ENCODE peak calls at places on chromosomes 3 and 15, in seven cellular contexts. C, B, L, D, H, T and J are unnamed samples.
A peak's percentile ranks its signal among the peaks of the same experiment; 100 is the strongest.

GRCh38 chr3:114651555-114651954 is 357.7 kb downstream of the TIGIT start:
- DNase-seq in C (no peak), B (no peak), L (no peak), D (no peak), H (no peak), T (no peak), J (no peak)

GRCh38 chr3:43279532-43279931 is 6.8 kb upstream of the SNRK start:
- DNase-seq in C (peak; percentile 15), B (no peak), L (no peak), D (no peak), H (no peak), T (no peak), J (no peak)

GRCh38 chr3:42148982-42149432 is 57.9 kb downstream of the TRAK1 start:
- DNase-seq in C (no peak), B (peak; percentile 67), L (no peak), D (no peak), H (no peak), T (peak; percentile 86), J (no peak)

GRCh38 chr15:33941279-33942063 is 26.8 kb upstream of the CHRM5 start:
- DNase-seq in C (no peak), B (no peak), L (no peak), D (no peak), H (no peak), T (no peak), J (no peak)

GRCh38 chr15:30903497-30904187 is at the start of gene FAN1:
- DNase-seq in C (peak; percentile 89), B (peak; percentile 92), L (peak; percentile 93), D (peak; percentile 70), H (peak; percentile 84), T (peak; percentile 81), J (peak; percentile 56)

GRCh38 chr3:194714122-194714425 is 28.4 kb downstream of the FAM43A start:
- DNase-seq in C (no peak), B (no peak), L (no peak), D (no peak), H (no peak), T (no peak), J (no peak)

GRCh38 chr3:66494964-66495581 is 5.7 kb downstream of the LRIG1 start:
- DNase-seq in C (no peak), B (no peak), L (no peak), D (no peak), H (no peak), T (peak; percentile 59), J (no peak)

GRCh38 chr15:81407679-81408078 is 33.7 kb upstream of the TMC3 start:
- DNase-seq in C (no peak), B (no peak), L (no peak), D (no peak), H (no peak), T (no peak), J (no peak)

GRCh38 chr3:139120336-139120971 is 75.8 kb upstream of the PRR23C start:
- DNase-seq in C (no peak), B (no peak), L (peak; percentile 42), D (no peak), H (peak; percentile 37), T (peak; percentile 43), J (no peak)

GRCh38 chr3:155382396-155383042 is 89.0 kb upstream of the STRIT1 start:
- DNase-seq in C (peak; percentile 15), B (peak; percentile 55), L (no peak), D (peak; percentile 43), H (no peak), T (peak; percentile 77), J (no peak)

GRCh38 chr3:35908366-35909232 is 269.3 kb downstream of the ARPP21 start:
- DNase-seq in C (peak; percentile 53), B (peak; percentile 92), L (peak; percentile 77), D (peak; percentile 69), H (peak; percentile 50), T (peak; percentile 87), J (peak; percentile 32)

GRCh38 chr3:86993704-86994103 is 2.8 kb upstream of the VGLL3 start:
- DNase-seq in C (no peak), B (no peak), L (no peak), D (no peak), H (no peak), T (no peak), J (no peak)

GRCh38 chr3:59052803-59053411 is 3.1 kb upstream of the CFAP20DC start:
- DNase-seq in C (no peak), B (peak; percentile 70), L (peak; percentile 64), D (peak; percentile 33), H (no peak), T (peak; percentile 68), J (no peak)

GRCh38 chr3:149686996-149687395 is 29.2 kb upstream of the WWTR1 start:
- DNase-seq in C (no peak), B (no peak), L (no peak), D (no peak), H (no peak), T (no peak), J (no peak)

GRCh38 chr15:44530653-44531052 is 6.3 kb upstream of the EIF3J start:
- DNase-seq in C (no peak), B (no peak), L (no peak), D (no peak), H (no peak), T (no peak), J (no peak)

GRCh38 chr3:73192036-73192738 is 130.7 kb downstream of the EBLN2 start:
- DNase-seq in C (no peak), B (no peak), L (no peak), D (no peak), H (no peak), T (no peak), J (no peak)

GRCh38 chr15:48718646-48719045 is 73.1 kb upstream of the FBN1 start:
- DNase-seq in C (no peak), B (no peak), L (no peak), D (no peak), H (no peak), T (peak; percentile 73), J (no peak)

GRCh38 chr3:137097852-137098251 is 140.1 kb downstream of the IL20RB start:
- DNase-seq in C (no peak), B (no peak), L (no peak), D (no peak), H (no peak), T (no peak), J (no peak)

GRCh38 chr15:67085818-67086649 is 20.6 kb downstream of the SMAD3 start:
- DNase-seq in C (peak; percentile 70), B (no peak), L (peak; percentile 84), D (no peak), H (no peak), T (peak; percentile 97), J (peak; percentile 68)

GRCh38 chr3:123081718-123082369 is 15.0 kb downstream of the PDIA5 start:
- DNase-seq in C (no peak), B (peak; percentile 65), L (no peak), D (no peak), H (no peak), T (peak; percentile 49), J (no peak)

GRCh38 chr3:130395916-130396315 is 50.4 kb downstream of the COL6A5 start:
- DNase-seq in C (no peak), B (no peak), L (no peak), D (peak; percentile 63), H (no peak), T (no peak), J (no peak)

GRCh38 chr3:73504852-73505251 is 119.9 kb downstream of the PDZRN3 start:
- DNase-seq in C (no peak), B (no peak), L (no peak), D (no peak), H (no peak), T (no peak), J (no peak)

GRCh38 chr15:48627260-48627969 is 18.1 kb downstream of the FBN1 start:
- DNase-seq in C (no peak), B (peak; percentile 19), L (no peak), D (no peak), H (no peak), T (peak; percentile 87), J (no peak)

GRCh38 chr15:36403351-36403750 is 176.1 kb upstream of the CDIN1 start:
- DNase-seq in C (no peak), B (no peak), L (no peak), D (no peak), H (no peak), T (no peak), J (no peak)